ENCODE peak calls at places on chromosomes 1 and 21, in six cellular contexts. X is left ventricle myocardium inferior, E is mammary epithelial cell, D is esophagus muscularis mucosa, F is fibroblast of lung, G is K562. A is an unnamed sample. For H3K36me3, the result is how much of the 10 kb centered on the place peaks cover.

GRCh38 chr1:97632776-97633175 is 288.1 kb downstream of the DPYD start:
- DNase-seq in X (no peak), E (no peak), D (no peak), F (peak), G (no peak), A (no peak)

GRCh38 chr1:155652951-155653350 is 35.6 kb downstream of the YY1AP1 start:
- DNase-seq in X (no peak), E (no peak), D (no peak), F (no peak), G (no peak), A (no peak)

GRCh38 chr1:210232524-210233215 is at the start of gene SERTAD4:
- DNase-seq in X (peak), E (peak), D (no peak), F (peak), G (no peak), A (no peak)

GRCh38 chr1:223020770-223021169 is 122.3 kb downstream of the TLR5 start:
- DNase-seq in X (no peak), E (no peak), D (no peak), F (no peak), G (no peak), A (no peak)

GRCh38 chr1:112544011-112544688 is 35.4 kb downstream of the WNT2B start:
- DNase-seq in X (no peak), E (peak), D (no peak), F (peak), G (no peak), A (peak)

GRCh38 chr21:19322360-19322759 is 918.8 kb upstream of the TMPRSS15 start:
- DNase-seq in X (no peak), E (no peak), D (no peak), F (no peak), G (no peak), A (no peak)

GRCh38 chr1:161440312-161440894 is 64.9 kb upstream of the FCGR2A start:
- DNase-seq in X (peak), E (peak), D (no peak), F (peak), G (peak), A (no peak)

GRCh38 chr1:220926146-220926545 is 46.9 kb downstream of the HLX start:
- DNase-seq in X (no peak), E (no peak), D (peak), F (no peak), G (no peak), A (no peak)

GRCh38 chr1:7402548-7402850 is 368.6 kb upstream of the VAMP3 start:
- DNase-seq in X (no peak), E (no peak), D (peak), F (no peak), G (no peak), A (no peak)

GRCh38 chr1:151047925-151048644 is 534 bp downstream of the C1orf56 start:
- DNase-seq in X (peak), E (peak), D (no peak), F (peak), G (no peak), A (no peak)

GRCh38 chr1:167107456-167107855 is 13.6 kb downstream of the STYXL2 start:
- DNase-seq in X (no peak), E (peak), D (no peak), F (peak), G (no peak), A (no peak)

GRCh38 chr21:45355573-45355972 is 49.4 kb upstream of the COL18A1 start:
- DNase-seq in X (no peak), E (no peak), D (no peak), F (no peak), G (no peak), A (no peak)

GRCh38 chr1:116128669-116129068 is 17.5 kb downstream of the MAB21L3 start:
- DNase-seq in X (no peak), E (no peak), D (peak), F (no peak), G (no peak), A (no peak)

GRCh38 chr21:24375201-24375600 is 1232.1 kb downstream of the MRPL39 start:
- DNase-seq in X (no peak), E (no peak), D (no peak), F (no peak), G (no peak), A (no peak)
- TF ChIP-seq CTCF in X (no peak), E (no peak), D (no peak), F (no peak), G (no peak), A (no peak)

DNA sequence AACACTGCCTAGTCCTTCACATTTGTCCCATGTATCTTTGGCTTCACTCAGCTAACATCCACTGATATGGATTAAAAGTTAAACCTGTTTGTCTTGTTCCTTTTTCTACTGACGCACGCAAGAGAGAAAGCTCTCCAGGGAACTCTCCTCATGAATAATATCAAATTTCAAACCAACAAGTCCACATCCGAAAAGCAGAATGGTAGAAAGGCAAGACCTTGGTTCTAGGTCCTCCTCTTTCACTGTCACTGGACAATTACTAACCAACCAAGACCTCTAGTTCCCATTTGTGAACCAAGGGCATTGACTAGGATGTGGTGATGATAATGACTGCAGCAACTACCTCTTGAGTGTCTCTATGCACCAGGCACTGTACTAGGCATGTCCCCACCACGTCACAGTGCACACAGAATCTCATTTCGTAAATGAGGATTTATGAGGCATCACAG is 8.4 kb downstream of the PLPP3 start:
- DNase-seq in X (no peak), E (no peak), D (no peak), F (no peak), G (no peak), A (no peak)
- H3K4me3 ChIP-seq in X (peak), E (no peak), D (no peak), F (no peak), G (no peak), A (no peak)

GRCh38 chr1:9736241-9736640 is 84.7 kb downstream of the PIK3CD start:
- DNase-seq in X (no peak), E (no peak), D (no peak), F (no peak), G (no peak), A (no peak)

GRCh38 chr1:9737716-9738115 is 86.0 kb downstream of the CLSTN1 start:
- DNase-seq in X (no peak), E (no peak), D (no peak), F (no peak), G (no peak), A (no peak)

GRCh38 chr1:9737057-9737456 is 85.5 kb downstream of the PIK3CD start:
- DNase-seq in X (no peak), E (no peak), D (no peak), F (no peak), G (no peak), A (no peak)

GRCh38 chr1:9733160-9733789 is 81.7 kb downstream of the PIK3CD start:
- DNase-seq in X (no peak), E (no peak), D (no peak), F (no peak), G (no peak), A (no peak)

DNA sequence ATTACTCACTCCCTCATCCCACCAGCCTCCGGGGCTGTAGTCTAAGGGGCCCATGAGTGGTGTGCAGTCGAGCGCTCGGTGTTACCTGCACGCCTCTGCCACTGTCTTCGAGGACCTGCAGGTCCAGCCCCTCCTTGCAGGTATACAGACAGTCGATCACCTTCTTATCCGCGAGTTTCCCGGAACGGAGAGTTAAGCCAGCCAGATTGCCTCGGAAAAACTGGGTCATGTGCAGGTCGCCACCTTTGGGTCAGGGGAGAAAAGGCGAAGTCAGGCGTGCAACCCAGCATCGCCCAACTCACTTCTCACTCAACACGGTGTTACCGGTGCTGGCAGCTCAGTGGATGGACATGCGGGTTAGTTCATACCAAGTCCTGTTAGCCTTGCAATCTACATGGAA is 84.3 kb downstream of the PIK3CD start:
- DNase-seq in X (no peak), E (no peak), D (no peak), F (no peak), G (no peak), A (no peak)
- H3K36me3 ChIP-seq in X (half or more), E (under half), D (half or more), F (under half), G (half or more), A (under half)

GRCh38 chr1:179955318-179955638 is 668 bp downstream of the CEP350 start:
- DNase-seq in X (no peak), E (peak), D (no peak), F (peak), G (no peak), A (no peak)

GRCh38 chr1:179954494-179955317 is at the start of gene CEP350:
- DNase-seq in X (peak), E (peak), D (peak), F (peak), G (peak), A (peak)

GRCh38 chr1:179955731-179956130 is 1.1 kb downstream of the CEP350 start:
- DNase-seq in X (no peak), E (no peak), D (no peak), F (no peak), G (no peak), A (no peak)

GRCh38 chr1:179952181-179952580 is 2.4 kb upstream of the CEP350 start:
- DNase-seq in X (no peak), E (no peak), D (no peak), F (no peak), G (no peak), A (no peak)

DNA sequence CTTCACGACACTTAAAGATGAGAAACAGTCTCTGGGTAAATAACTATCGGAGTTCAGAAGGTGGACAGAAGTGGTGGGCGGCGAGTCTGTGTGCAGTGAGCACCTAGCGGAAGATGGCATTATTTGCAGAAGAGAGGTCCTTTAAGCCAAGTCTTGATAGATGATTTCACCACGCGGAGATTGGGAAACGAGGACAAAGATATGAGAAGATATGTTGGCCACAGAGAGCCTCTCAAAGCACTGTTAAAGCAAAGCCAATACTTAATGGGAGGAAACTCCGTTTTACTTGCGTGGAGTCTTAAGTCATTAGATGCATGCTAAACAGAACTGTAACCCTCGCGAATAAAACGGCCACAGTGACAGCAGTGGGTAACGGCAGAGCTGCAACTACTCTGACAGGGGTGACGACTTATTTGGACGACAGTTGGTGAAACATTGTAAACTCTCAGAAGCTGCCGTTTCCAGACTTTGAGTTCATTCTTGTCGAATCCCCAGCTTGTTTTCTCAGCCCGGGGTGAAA is 576 bp upstream of the CEP350 start:
- DNase-seq in X (no peak), E (peak), D (no peak), F (no peak), G (no peak), A (no peak)
- TF ChIP-seq CTCF in X (peak), E (peak), D (no peak), F (no peak), G (peak), A (peak)

DNA sequence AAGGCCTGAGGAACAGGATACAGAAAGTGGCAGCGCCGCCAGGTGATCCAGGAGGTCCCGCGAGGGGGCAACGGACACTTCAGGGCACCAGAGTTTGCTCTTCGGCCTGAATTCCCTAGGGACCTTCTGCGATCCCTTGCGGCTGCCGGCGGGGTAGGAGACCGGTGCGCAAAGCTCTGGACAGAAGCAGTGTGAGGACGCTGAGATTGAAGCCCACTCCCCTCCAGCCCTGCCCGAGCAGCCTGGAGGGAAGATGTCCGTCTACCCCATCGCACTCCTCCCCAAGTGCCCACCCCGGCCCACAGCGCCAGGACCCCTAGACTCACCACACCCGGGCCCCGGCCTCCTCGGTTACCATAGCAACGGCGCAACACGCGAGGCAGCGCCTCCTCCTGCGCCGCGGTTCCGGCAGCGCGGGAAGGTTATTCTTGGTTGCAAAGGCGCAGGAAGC is at the start of gene ANKRD45:
- DNase-seq in X (peak), E (no peak), D (no peak), F (peak), G (no peak), A (no peak)
- H3K4me3 ChIP-seq in X (peak), E (peak), D (peak), F (peak), G (no peak), A (peak)

GRCh38 chr1:154240294-154240831 is 19.6 kb downstream of the UBAP2L start:
- DNase-seq in X (no peak), E (no peak), D (no peak), F (no peak), G (no peak), A (no peak)
- H3K36me3 ChIP-seq in X (half or more), E (under half), D (half or more), F (under half), G (half or more), A (under half)

GRCh38 chr1:193031431-193031830 is 27.7 kb downstream of the UCHL5 start:
- DNase-seq in X (no peak), E (no peak), D (no peak), F (peak), G (no peak), A (no peak)
- TF ChIP-seq CTCF in X (no peak), E (peak), D (peak), F (peak), G (peak), A (peak)

GRCh38 chr21:29638138-29638537 is 301.7 kb downstream of the GRIK1 start:
- DNase-seq in X (no peak), E (no peak), D (no peak), F (no peak), G (no peak), A (no peak)
- H3K4me3 ChIP-seq in X (no peak), E (no peak), D (no peak), F (no peak), G (no peak), A (no peak)

DNA sequence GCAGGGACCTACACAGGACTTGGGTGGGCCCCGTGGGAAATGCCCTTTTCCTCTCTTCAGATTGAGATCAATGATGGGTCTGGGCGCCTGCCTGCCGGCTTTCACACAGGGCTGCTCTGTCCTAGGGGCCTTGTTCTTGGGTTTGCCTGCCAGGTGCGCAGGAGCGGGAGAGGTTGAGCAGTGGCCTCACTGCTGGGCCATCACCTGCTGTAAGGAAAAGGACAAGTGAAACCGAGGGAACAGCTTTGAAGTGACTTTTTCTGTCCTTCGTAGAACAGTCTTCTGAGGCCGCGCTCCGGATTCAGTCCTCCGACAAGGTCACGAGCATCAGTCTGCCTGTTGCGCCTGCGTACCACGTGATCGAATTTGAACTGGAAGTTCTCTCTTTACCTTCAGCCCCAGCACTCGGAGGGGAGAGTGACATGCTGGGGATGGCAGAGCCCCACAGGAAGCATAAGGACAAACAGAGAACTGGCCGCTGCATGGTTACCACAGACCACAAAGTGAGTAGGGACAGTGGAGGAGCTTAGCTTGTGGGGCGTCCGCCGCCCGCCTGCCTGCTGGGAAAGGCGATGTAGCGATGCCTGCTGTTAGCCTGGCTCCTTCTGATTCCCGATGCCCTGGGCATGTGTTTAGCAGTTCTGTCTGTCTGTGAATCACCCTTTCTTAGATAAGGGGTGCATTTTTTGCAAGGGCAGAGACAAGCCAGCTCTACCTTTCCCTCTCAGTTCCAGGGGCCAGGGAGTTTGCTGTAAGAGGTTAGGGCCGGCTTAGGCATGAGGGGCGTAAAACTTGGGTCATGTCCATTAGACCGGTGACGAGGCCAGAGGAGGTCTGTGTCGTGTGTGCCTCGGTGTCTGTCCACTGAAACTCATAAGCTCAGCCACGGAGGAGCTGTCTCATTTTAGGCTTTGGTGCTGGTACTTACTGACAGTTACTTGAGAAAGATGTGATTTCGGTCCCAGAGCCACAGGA is 19.5 kb upstream of the PWP2 start:
- DNase-seq in X (no peak), E (no peak), D (no peak), F (no peak), G (no peak), A (no peak)
- H3K36me3 ChIP-seq in X (half or more), E (under half), D (under half), F (under half), G (half or more), A (under half)

DNA sequence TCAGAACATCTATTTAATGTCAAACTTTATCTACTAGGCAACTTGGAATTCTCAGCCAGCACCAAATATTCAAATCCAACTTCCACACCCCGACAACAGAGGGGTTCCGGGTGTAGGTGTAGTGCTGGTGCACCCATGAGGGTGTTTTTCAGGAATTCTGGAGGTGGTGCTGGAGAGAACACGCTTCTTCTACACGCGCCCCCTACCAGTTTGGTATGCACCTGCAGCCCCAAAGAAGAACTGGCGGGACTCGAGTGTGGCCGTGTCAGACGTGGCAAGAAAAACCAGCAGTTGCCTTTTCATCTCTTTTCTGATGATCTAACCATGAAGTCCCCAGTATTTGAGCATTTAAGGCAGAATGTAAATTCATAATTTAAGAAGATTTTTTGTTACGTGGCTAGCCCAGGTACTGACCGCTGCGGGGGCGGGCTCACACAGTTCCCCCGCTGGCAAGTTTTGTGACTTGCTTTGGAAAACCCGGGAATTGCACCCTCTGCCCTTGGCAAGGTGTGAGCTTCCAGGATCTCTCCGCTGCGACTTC is 419 bp upstream of the TLCD4 start:
- DNase-seq in X (peak), E (peak), D (no peak), F (peak), G (peak), A (peak)
- TF ChIP-seq CTCF in X (peak), E (peak), D (peak), F (peak), G (peak), A (peak)

A was measured in kidney epithelial cell.